ENCODE peak calls at places on chromosomes 6 and 20, in nine cellular contexts. E is HepG2; X is amniotic stem cell; M is PC-3; S is AG08396; V is coronary artery; G is ELR; A is stimulated activated CD8-positive, alpha-beta memory T cell treated with anti-CD3 and anti-CD28 coated beads, Interleukin-4, amount 100 ng/mL, for 1 hour; N is GDM1. H is an unnamed sample.

GRCh38 chr6:45476341-45476740 is 98.6 kb upstream of the SUPT3H start:
- DNase-seq in E (no peak), X (no peak), M (no peak), S (no peak), V (no peak), G (no peak), A (no peak), N (no peak), H (no peak)

GRCh38 chr20:37276494-37277252 is 12.8 kb upstream of the MANBAL start:
- DNase-seq in E (peak; percentile 49), X (peak; percentile 72), M (peak; percentile 28), S (peak; percentile 76), V (no peak), G (peak; percentile 63), A (no peak), N (no peak), H (peak; percentile 59)

GRCh38 chr6:129607581-129608186 is 102.3 kb downstream of the ARHGAP18 start:
- DNase-seq in E (no peak), X (no peak), M (no peak), S (no peak), V (no peak), G (no peak), A (no peak), N (no peak), H (no peak)

GRCh38 chr20:53828673-53829085 is 235.0 kb upstream of the ZNF217 start:
- DNase-seq in E (no peak), X (peak; percentile 75), M (peak; percentile 93), S (peak; percentile 72), V (no peak), G (peak; percentile 97), A (no peak), N (no peak), H (peak; percentile 43)

GRCh38 chr6:83853178-83853967 is at the start of gene RIPPLY2:
- DNase-seq in E (no peak), X (no peak), M (no peak), S (peak; percentile 25), V (no peak), G (peak; percentile 28), A (no peak), N (no peak), H (no peak)

GRCh38 chr6:56346958-56347357 is 99.6 kb upstream of the COL21A1 start:
- DNase-seq in E (no peak), X (no peak), M (no peak), S (no peak), V (no peak), G (peak; percentile 37), A (no peak), N (no peak), H (no peak)

GRCh38 chr20:18988701-18989100 is 175.1 kb downstream of the SCP2D1 start:
- DNase-seq in E (no peak), X (no peak), M (no peak), S (no peak), V (no peak), G (no peak), A (no peak), N (no peak), H (no peak)

GRCh38 chr6:141977782-141978181 is 154.9 kb upstream of the GJE1 start:
- DNase-seq in E (no peak), X (no peak), M (no peak), S (no peak), V (no peak), G (no peak), A (no peak), N (no peak), H (no peak)

GRCh38 chr20:10987651-10988383 is 314.0 kb upstream of the JAG1 start:
- DNase-seq in E (no peak), X (no peak), M (peak; percentile 34), S (no peak), V (no peak), G (no peak), A (no peak), N (no peak), H (no peak)

GRCh38 chr6:165448210-165448609 is 138.8 kb upstream of the C6orf118 start:
- DNase-seq in E (no peak), X (no peak), M (no peak), S (no peak), V (no peak), G (no peak), A (no peak), N (no peak), H (no peak)